ENCODE peak calls at places on chromosomes 4 and X, in five cellular contexts. Z is ovary, D is lung, C is sigmoid colon, W is adrenal gland. T is an unnamed sample.

GRCh38 chr4:127012549-127012948 is 620.2 kb upstream of the INTU start:
- DNase-seq in Z (no peak), D (no peak), C (no peak), W (no peak), T (no peak)

GRCh38 chr4:186688150-186688943 is 35.3 kb downstream of the FAT1 start:
- DNase-seq in Z (no peak), D (no peak), C (no peak), W (no peak), T (no peak)

GRCh38 chr4:39526810-39527295 is 386 bp downstream of the UGDH start:
- DNase-seq in Z (no peak), D (no peak), C (no peak), W (no peak), T (no peak)

GRCh38 chr4:139171878-139172691 is 4.9 kb downstream of the ELF2 start:
- DNase-seq in Z (no peak), D (no peak), C (no peak), W (no peak), T (no peak)

GRCh38 chr4:38310446-38311043 is 350.3 kb downstream of the PTTG2 start:
- DNase-seq in Z (no peak), D (no peak), C (no peak), W (no peak), T (no peak)

GRCh38 chr4:171812377-171813194 is 618 bp upstream of the GALNTL6 start:
- DNase-seq in Z (no peak), D (no peak), C (peak; percentile 56), W (no peak), T (no peak)

GRCh38 chr4:176767183-176767582 is 25.5 kb downstream of the VEGFC start:
- DNase-seq in Z (no peak), D (no peak), C (no peak), W (no peak), T (no peak)

GRCh38 chr4:95638920-95639501 is 90.2 kb upstream of the UNC5C start:
- DNase-seq in Z (no peak), D (no peak), C (no peak), W (no peak), T (no peak)

GRCh38 chr4:57077550-57078311 is 32.5 kb downstream of the IGFBP7 start:
- DNase-seq in Z (no peak), D (no peak), C (no peak), W (no peak), T (no peak)

GRCh38 chr4:71497078-71497477 is 158.3 kb downstream of the SLC4A4 start:
- DNase-seq in Z (no peak), D (no peak), C (no peak), W (no peak), T (no peak)

GRCh38 chrX:118627084-118627758 is 100.2 kb upstream of the IL13RA1 start:
- DNase-seq in Z (no peak), D (no peak), C (no peak), W (no peak), T (no peak)

GRCh38 chr4:151529187-151529586 is 120.2 kb downstream of the FHIP1A start:
- DNase-seq in Z (no peak), D (no peak), C (no peak), W (no peak), T (no peak)
- TF ChIP-seq CTCF in Z (no peak), D (no peak), C (no peak), W (no peak), T (no peak)

GRCh38 chr4:125732682-125733081 is 417.9 kb downstream of the FAT4 start:
- DNase-seq in Z (no peak), D (no peak), C (no peak), W (no peak), T (no peak)
- H3K4me1 ChIP-seq in Z (peaks cover 2% of the 10 kb centered on the region), D (peaks cover 2% of the 10 kb centered on the region), C (peaks cover 11% of the 10 kb centered on the region), W (peaks cover 4% of the 10 kb centered on the region), T (no peaks in the 10 kb centered on the region)

GRCh38 chr4:148426643-148427042 is 15.6 kb downstream of the NR3C2 start:
- DNase-seq in Z (no peak), D (no peak), C (no peak), W (no peak), T (no peak)
- TF ChIP-seq CTCF in Z (no peak), D (no peak), C (no peak), W (no peak), T (no peak)

GRCh38 chr4:105113800-105114199 is 32.9 kb upstream of the TET2 start:
- DNase-seq in Z (no peak), D (no peak), C (no peak), W (no peak), T (no peak)
- H3K4me1 ChIP-seq in Z (peaks cover 2% of the 10 kb centered on the region), D (no peaks in the 10 kb centered on the region), C (no peaks in the 10 kb centered on the region), W (no peaks in the 10 kb centered on the region), T (no peaks in the 10 kb centered on the region)

GRCh38 chr4:92265066-92265465 is 38.7 kb upstream of the GRID2 start:
- DNase-seq in Z (no peak), D (no peak), C (no peak), W (no peak), T (no peak)

GRCh38 chr4:92265798-92266197 is 38.0 kb upstream of the GRID2 start:
- DNase-seq in Z (no peak), D (no peak), C (no peak), W (no peak), T (no peak)

GRCh38 chr4:92268642-92269041 is 35.1 kb upstream of the GRID2 start:
- DNase-seq in Z (no peak), D (no peak), C (no peak), W (no peak), T (no peak)

GRCh38 chr4:92266521-92266920 is 37.2 kb upstream of the GRID2 start:
- DNase-seq in Z (no peak), D (no peak), C (no peak), W (no peak), T (no peak)

GRCh38 chr4:92270908-92271307 is 32.9 kb upstream of the GRID2 start:
- DNase-seq in Z (no peak), D (no peak), C (no peak), W (no peak), T (no peak)
- TF ChIP-seq CTCF in Z (no peak), D (no peak), C (no peak), W (no peak), T (no peak)